ENCODE peak calls at places on chromosomes 16 and 17, in nine cellular contexts. One of them, this sample, is unnamed.

GRCh38 chr16:85535352-85536072 is 77.6 kb upstream of the GSE1 start:
- DNase-seq in AG09309: no peak
- DNase-seq in B cell: no peak
- DNase-seq in activated T-helper 1 cell treated with Interleukin-2 at 50 U/mL for 16 hours: no peak
- DNase-seq in hippocampal formation: no peak
- DNase-seq in kidney: peak; percentile 71
- DNase-seq in Calu3: no peak
- DNase-seq in endothelial cell: no peak
- DNase-seq in neural progenitor cell: no peak
- DNase-seq in this sample: no peak

GRCh38 chr17:55155867-55156560 is 108.7 kb upstream of the HLF start:
- DNase-seq in kidney: no peak
- DNase-seq in Calu3: no peak
- DNase-seq in neural progenitor cell: no peak
- DNase-seq in hippocampal formation: no peak
- DNase-seq in AG09309: no peak
- DNase-seq in endothelial cell: no peak
- DNase-seq in B cell: no peak
- DNase-seq in activated T-helper 1 cell treated with Interleukin-2 at 50 U/mL for 16 hours: no peak
- DNase-seq in this sample: no peak

GRCh38 chr17:64328875-64329405 is 61.7 kb downstream of the PECAM1 start:
- DNase-seq in hippocampal formation: no peak
- DNase-seq in Calu3: no peak
- DNase-seq in endothelial cell: no peak
- DNase-seq in B cell: no peak
- DNase-seq in kidney: no peak
- DNase-seq in AG09309: no peak
- DNase-seq in neural progenitor cell: no peak
- DNase-seq in activated T-helper 1 cell treated with Interleukin-2 at 50 U/mL for 16 hours: no peak
- DNase-seq in this sample: no peak

GRCh38 chr17:20121359-20122235 is 112.4 kb downstream of the SPECC1 start:
- DNase-seq in neural progenitor cell: peak; percentile 77
- DNase-seq in hippocampal formation: peak; percentile 82
- DNase-seq in kidney: no peak
- DNase-seq in activated T-helper 1 cell treated with Interleukin-2 at 50 U/mL for 16 hours: peak; percentile 32
- DNase-seq in AG09309: no peak
- DNase-seq in B cell: peak; percentile 82
- DNase-seq in endothelial cell: peak; percentile 73
- DNase-seq in Calu3: peak; percentile 54
- DNase-seq in this sample: peak; percentile 57

GRCh38 chr17:41691031-41691777 is 2.5 kb downstream of the EIF1 start:
- DNase-seq in AG09309: no peak
- DNase-seq in hippocampal formation: no peak
- DNase-seq in B cell: peak; percentile 49
- DNase-seq in activated T-helper 1 cell treated with Interleukin-2 at 50 U/mL for 16 hours: no peak
- DNase-seq in kidney: no peak
- DNase-seq in endothelial cell: no peak
- DNase-seq in Calu3: no peak
- DNase-seq in neural progenitor cell: no peak
- DNase-seq in this sample: no peak

GRCh38 chr17:44636562-44636961 is 19.7 kb upstream of the MEIOC start:
- DNase-seq in AG09309: peak; percentile 45
- DNase-seq in kidney: no peak
- DNase-seq in neural progenitor cell: peak; percentile 30
- DNase-seq in activated T-helper 1 cell treated with Interleukin-2 at 50 U/mL for 16 hours: no peak
- DNase-seq in Calu3: no peak
- DNase-seq in B cell: peak; percentile 29
- DNase-seq in endothelial cell: no peak
- DNase-seq in hippocampal formation: peak; percentile 14
- DNase-seq in this sample: peak; percentile 11

GRCh38 chr17:65035191-65035590 is 21.3 kb downstream of the GNA13 start:
- DNase-seq in endothelial cell: no peak
- DNase-seq in activated T-helper 1 cell treated with Interleukin-2 at 50 U/mL for 16 hours: no peak
- DNase-seq in Calu3: no peak
- DNase-seq in hippocampal formation: no peak
- DNase-seq in neural progenitor cell: no peak
- DNase-seq in AG09309: no peak
- DNase-seq in kidney: no peak
- DNase-seq in B cell: no peak
- DNase-seq in this sample: no peak

GRCh38 chr16:12758670-12759558 is 44.8 kb downstream of the CPPED1 start:
- DNase-seq in endothelial cell: no peak
- DNase-seq in AG09309: no peak
- DNase-seq in neural progenitor cell: no peak
- DNase-seq in activated T-helper 1 cell treated with Interleukin-2 at 50 U/mL for 16 hours: no peak
- DNase-seq in kidney: no peak
- DNase-seq in hippocampal formation: no peak
- DNase-seq in B cell: peak; percentile 6
- DNase-seq in Calu3: no peak
- DNase-seq in this sample: no peak

GRCh38 chr16:21265104-21265825 is 12.8 kb downstream of the CRYM start:
- DNase-seq in kidney: no peak
- DNase-seq in neural progenitor cell: no peak
- DNase-seq in hippocampal formation: no peak
- DNase-seq in endothelial cell: no peak
- DNase-seq in AG09309: no peak
- DNase-seq in B cell: no peak
- DNase-seq in Calu3: no peak
- DNase-seq in activated T-helper 1 cell treated with Interleukin-2 at 50 U/mL for 16 hours: no peak
- DNase-seq in this sample: no peak

GRCh38 chr17:79835953-79836951 is 3.0 kb downstream of the CBX4 start:
- DNase-seq in activated T-helper 1 cell treated with Interleukin-2 at 50 U/mL for 16 hours: no peak
- DNase-seq in neural progenitor cell: peak; percentile 93
- DNase-seq in B cell: no peak
- DNase-seq in Calu3: no peak
- DNase-seq in kidney: peak; percentile 85
- DNase-seq in hippocampal formation: no peak
- DNase-seq in AG09309: no peak
- DNase-seq in endothelial cell: no peak
- DNase-seq in this sample: no peak

This sample was measured in HS-27A.